ENCODE peak calls at places on chromosomes 16 and 17, in four cellular contexts. H is breast epithelium, V is HS-5, I is ACHN. B is an unnamed sample.

GRCh38 chr17:3043737-3044365 is 19.6 kb downstream of the OR1D5 start:
- DNase-seq in H (no peak), V (no peak), I (peak), B (no peak)

GRCh38 chr17:49016775-49017463 is 19.7 kb downstream of the IGF2BP1 start:
- DNase-seq in H (no peak), V (no peak), I (peak), B (peak)

GRCh38 chr16:12572316-12572985 is 231.2 kb downstream of the CPPED1 start:
- DNase-seq in H (no peak), V (no peak), I (no peak), B (no peak)

GRCh38 chr16:49183911-49184310 is 97.7 kb downstream of the CBLN1 start:
- DNase-seq in H (no peak), V (no peak), I (peak), B (no peak)

GRCh38 chr16:26614102-26614864 is 452.4 kb upstream of the C16orf82 start:
- DNase-seq in H (no peak), V (no peak), I (no peak), B (no peak)

GRCh38 chr17:77144227-77144626 is 3.5 kb downstream of the SEC14L1 start:
- DNase-seq in H (no peak), V (no peak), I (no peak), B (no peak)

GRCh38 chr17:41772218-41772585 is 14.3 kb downstream of the JUP start:
- DNase-seq in H (peak), V (no peak), I (no peak), B (peak)

GRCh38 chr17:73957564-73957963 is 245.9 kb upstream of the RPL38 start:
- DNase-seq in H (no peak), V (no peak), I (no peak), B (no peak)

GRCh38 chr16:88681709-88682451 is 4.4 kb downstream of the SNAI3 start:
- DNase-seq in H (no peak), V (no peak), I (no peak), B (no peak)